ENCODE peak calls at places on chromosomes 12 and 14, in nine cellular contexts. H is activated T-cell treated with anti-CD3 and anti-CD28 coated beads, Interleukin-2, amount 50 U/mL, for 72 hours; U is stromal cell of bone marrow; V is NCI-H1105 treated with DMSO at 0.1 percent for 48 hours; F is iris pigment epithelial cell; S is frontal cortex; M is IMR-90; T is central memory CD4-positive, alpha-beta T cell; Q is GM23248. B is an unnamed sample.

GRCh38 chr14:99809376-99809775 is 16.2 kb downstream of the EML1 start:
- DNase-seq in H (no peak), U (peak; percentile 90), V (no peak), F (no peak), S (no peak), M (peak; percentile 58), T (no peak), Q (peak; percentile 98), B (no peak)

GRCh38 chr12:42583017-42583416 is 6.5 kb downstream of the PRICKLE1 start:
- DNase-seq in H (no peak), U (no peak), V (no peak), F (no peak), S (no peak), M (no peak), T (no peak), Q (no peak), B (no peak)

GRCh38 chr14:91607322-91608047 is 97.4 kb upstream of the PPP4R3A start:
- DNase-seq in H (no peak), U (no peak), V (no peak), F (no peak), S (no peak), M (no peak), T (no peak), Q (no peak), B (no peak)

GRCh38 chr12:50641566-50641965 is 122.3 kb upstream of the ATF1 start:
- DNase-seq in H (no peak), U (no peak), V (no peak), F (no peak), S (no peak), M (no peak), T (no peak), Q (no peak), B (no peak)

GRCh38 chr12:31728917-31729640 is at the start of gene AMN1:
- DNase-seq in H (peak; percentile 99), U (peak; percentile 98), V (peak; percentile 99), F (peak; percentile 100), S (peak; percentile 96), M (peak; percentile 99), T (peak; percentile 98), Q (peak; percentile 99), B (peak; percentile 94)

GRCh38 chr12:4115570-4115969 is 158.0 kb upstream of the CCND2 start:
- DNase-seq in H (no peak), U (no peak), V (no peak), F (no peak), S (no peak), M (no peak), T (no peak), Q (no peak), B (no peak)

GRCh38 chr12:122022393-122023338 is 982 bp downstream of the BCL7A start:
- DNase-seq in H (peak; percentile 47), U (no peak), V (peak; percentile 43), F (peak; percentile 25), S (peak; percentile 57), M (no peak), T (peak; percentile 37), Q (peak; percentile 62), B (peak; percentile 56)

GRCh38 chr14:77654001-77654431 is 37.6 kb upstream of the SPTLC2 start:
- DNase-seq in H (no peak), U (no peak), V (no peak), F (no peak), S (no peak), M (no peak), T (no peak), Q (no peak), B (no peak)

GRCh38 chr12:109744026-109744425 is 30.4 kb downstream of the FAM222A start:
- DNase-seq in H (no peak), U (no peak), V (no peak), F (no peak), S (no peak), M (no peak), T (no peak), Q (no peak), B (no peak)

GRCh38 chr14:61891251-61891650 is 129.0 kb downstream of the SNAPC1 start:
- DNase-seq in H (no peak), U (peak; percentile 6), V (no peak), F (peak; percentile 7), S (no peak), M (peak; percentile 32), T (no peak), Q (peak; percentile 37), B (no peak)

GRCh38 chr12:4449862-4450222 is 4.2 kb upstream of the FGF6 start:
- DNase-seq in H (no peak), U (no peak), V (peak; percentile 50), F (no peak), S (no peak), M (no peak), T (no peak), Q (no peak), B (no peak)

GRCh38 chr12:112616469-112617190 is 174.9 kb upstream of the RPH3A start:
- DNase-seq in H (no peak), U (no peak), V (no peak), F (no peak), S (no peak), M (no peak), T (no peak), Q (no peak), B (no peak)

GRCh38 chr12:89999699-90000505 is 291.3 kb upstream of the ATP2B1 start:
- DNase-seq in H (no peak), U (no peak), V (no peak), F (peak; percentile 44), S (no peak), M (peak; percentile 65), T (no peak), Q (peak; percentile 32), B (no peak)

GRCh38 chr14:28101992-28102391 is 664.6 kb upstream of the FOXG1 start:
- DNase-seq in H (no peak), U (no peak), V (peak; percentile 92), F (no peak), S (no peak), M (no peak), T (no peak), Q (no peak), B (no peak)

GRCh38 chr12:87807127-87807526 is 222.1 kb downstream of the C12orf50 start:
- DNase-seq in H (no peak), U (no peak), V (no peak), F (peak; percentile 54), S (no peak), M (peak; percentile 49), T (no peak), Q (peak; percentile 20), B (no peak)

GRCh38 chr12:121805171-121805687 is 1.4 kb downstream of the SETD1B start:
- DNase-seq in H (no peak), U (no peak), V (peak; percentile 21), F (peak; percentile 25), S (no peak), M (no peak), T (no peak), Q (peak; percentile 64), B (peak; percentile 58)

GRCh38 chr12:67649165-67650126 is 901 bp downstream of the DYRK2 start:
- DNase-seq in H (peak; percentile 48), U (no peak), V (no peak), F (peak; percentile 18), S (peak; percentile 44), M (no peak), T (peak; percentile 29), Q (peak; percentile 64), B (peak; percentile 45)

GRCh38 chr12:85923767-85924331 is 49.8 kb downstream of the NTS start:
- DNase-seq in H (no peak), U (peak; percentile 49), V (peak; percentile 34), F (peak; percentile 54), S (no peak), M (peak; percentile 49), T (no peak), Q (peak; percentile 44), B (no peak)

GRCh38 chr12:124703852-124704251 is 136.4 kb upstream of the NCOR2 start:
- DNase-seq in H (no peak), U (no peak), V (no peak), F (peak; percentile 56), S (no peak), M (no peak), T (no peak), Q (no peak), B (no peak)

GRCh38 chr12:10070380-10070779 is 28.4 kb downstream of the CLEC1A start:
- DNase-seq in H (no peak), U (no peak), V (no peak), F (no peak), S (no peak), M (no peak), T (no peak), Q (no peak), B (no peak)

GRCh38 chr14:94632305-94632590 is 20.1 kb downstream of the SERPINA3 start:
- DNase-seq in H (no peak), U (no peak), V (no peak), F (no peak), S (no peak), M (no peak), T (no peak), Q (no peak), B (no peak)

GRCh38 chr12:42887657-42888056 is 298.1 kb upstream of the PRICKLE1 start:
- DNase-seq in H (no peak), U (no peak), V (no peak), F (peak; percentile 19), S (no peak), M (peak; percentile 38), T (no peak), Q (no peak), B (no peak)

GRCh38 chr12:99627459-99627858 is 20.1 kb upstream of the GARIN6 start:
- DNase-seq in H (no peak), U (no peak), V (no peak), F (no peak), S (no peak), M (no peak), T (no peak), Q (no peak), B (no peak)

GRCh38 chr12:104630230-104630670 is 173.5 kb downstream of the CHST11 start:
- DNase-seq in H (no peak), U (no peak), V (peak; percentile 79), F (no peak), S (no peak), M (no peak), T (no peak), Q (no peak), B (no peak)

GRCh38 chr14:77105554-77105953 is 7.5 kb downstream of the CIPC start:
- DNase-seq in H (no peak), U (no peak), V (no peak), F (no peak), S (no peak), M (no peak), T (no peak), Q (no peak), B (no peak)

GRCh38 chr12:72540811-72541210 is 268.6 kb downstream of the TRHDE start:
- DNase-seq in H (no peak), U (no peak), V (no peak), F (peak; percentile 61), S (no peak), M (peak; percentile 45), T (no peak), Q (peak; percentile 5), B (no peak)

GRCh38 chr12:11228268-11228879 is 41.1 kb downstream of the PRB3 start:
- DNase-seq in H (peak; percentile 34), U (peak; percentile 22), V (peak; percentile 59), F (peak; percentile 61), S (no peak), M (peak; percentile 30), T (peak; percentile 12), Q (peak; percentile 65), B (no peak)

GRCh38 chr12:109770104-109770860 is 56.7 kb downstream of the FAM222A start:
- DNase-seq in H (no peak), U (no peak), V (no peak), F (no peak), S (peak; percentile 56), M (no peak), T (no peak), Q (no peak), B (no peak)

GRCh38 chr12:18706798-18707197 is 31.0 kb downstream of the PLCZ1 start:
- DNase-seq in H (no peak), U (no peak), V (no peak), F (no peak), S (no peak), M (no peak), T (no peak), Q (no peak), B (no peak)

GRCh38 chr14:22556990-22557623 is 31.9 kb downstream of the DAD1 start:
- DNase-seq in H (peak; percentile 92), U (peak; percentile 50), V (peak; percentile 67), F (peak; percentile 58), S (peak; percentile 79), M (peak; percentile 64), T (peak; percentile 90), Q (peak; percentile 79), B (peak; percentile 39)

GRCh38 chr12:82880442-82880901 is 193.8 kb downstream of the TMTC2 start:
- DNase-seq in H (no peak), U (no peak), V (peak; percentile 72), F (peak; percentile 27), S (no peak), M (peak; percentile 4), T (no peak), Q (no peak), B (no peak)

B was measured in 8988T.